ENCODE peak calls at places on chromosomes 6 and 20, in six cellular contexts. S, M, E, Y, J and K are unnamed samples.
A peak's percentile ranks its signal among the peaks of the same experiment; 100 is the strongest.

GRCh38 chr20:51937780-51938179 is 135.5 kb upstream of the SALL4 start:
- DNase-seq in S (no peak), M (no peak), E (no peak), Y (no peak), J (no peak), K (no peak)

GRCh38 chr6:16168858-16169257 is 40.0 kb downstream of the MYLIP start:
- DNase-seq in S (no peak), M (no peak), E (peak; percentile 20), Y (no peak), J (no peak), K (peak; percentile 77)

GRCh38 chr20:56393133-56393472 is 658 bp downstream of the CSTF1 start:
- DNase-seq in S (no peak), M (no peak), E (no peak), Y (peak; percentile 9), J (no peak), K (peak; percentile 24)

GRCh38 chr6:137728386-137729349 is 138.4 kb upstream of the TNFAIP3 start:
- DNase-seq in S (no peak), M (no peak), E (no peak), Y (peak; percentile 99), J (peak; percentile 35), K (peak; percentile 87)

GRCh38 chr6:141033101-141033500 is 1099.6 kb upstream of the GJE1 start:
- DNase-seq in S (no peak), M (no peak), E (no peak), Y (peak; percentile 58), J (no peak), K (peak; percentile 43)

GRCh38 chr20:58944610-58945009 is 36.4 kb upstream of the NELFCD start:
- DNase-seq in S (no peak), M (no peak), E (no peak), Y (no peak), J (no peak), K (no peak)

GRCh38 chr6:134281388-134281787 is 36.5 kb downstream of the SGK1 start:
- DNase-seq in S (no peak), M (no peak), E (no peak), Y (no peak), J (no peak), K (no peak)

GRCh38 chr20:584375-585301 is 25.5 kb downstream of the TCF15 start:
- DNase-seq in S (peak; percentile 19), M (peak; percentile 6), E (no peak), Y (peak; percentile 26), J (no peak), K (peak; percentile 26)

GRCh38 chr6:86765211-86765610 is 172.1 kb upstream of the HTR1E start:
- DNase-seq in S (no peak), M (no peak), E (no peak), Y (no peak), J (no peak), K (no peak)

GRCh38 chr6:42100029-42100901 is 42.2 kb downstream of the C6orf132 start:
- DNase-seq in S (no peak), M (peak; percentile 82), E (no peak), Y (peak; percentile 82), J (no peak), K (peak; percentile 81)

GRCh38 chr6:77019081-77019480 is 444.2 kb downstream of the HTR1B start:
- DNase-seq in S (no peak), M (no peak), E (no peak), Y (no peak), J (no peak), K (peak; percentile 27)

GRCh38 chr6:82205793-82206425 is 41.6 kb downstream of the IBTK start:
- DNase-seq in S (no peak), M (no peak), E (no peak), Y (no peak), J (no peak), K (peak; percentile 73)

GRCh38 chr6:126170875-126171489 is 168.9 kb upstream of the CENPW start:
- DNase-seq in S (no peak), M (peak; percentile 63), E (no peak), Y (peak; percentile 14), J (no peak), K (peak; percentile 56)

GRCh38 chr6:15430181-15430580 is 184.3 kb downstream of the JARID2 start:
- DNase-seq in S (no peak), M (no peak), E (no peak), Y (no peak), J (no peak), K (peak; percentile 60)

GRCh38 chr6:22886881-22887581 is 317.7 kb downstream of the HDGFL1 start:
- DNase-seq in S (no peak), M (no peak), E (no peak), Y (peak; percentile 60), J (no peak), K (peak; percentile 59)

GRCh38 chr6:43916091-43916923 is 146.3 kb downstream of the VEGFA start:
- DNase-seq in S (no peak), M (peak; percentile 59), E (no peak), Y (no peak), J (no peak), K (no peak)

GRCh38 chr6:36197739-36198221 is 1.2 kb downstream of the BRPF3 start:
- DNase-seq in S (no peak), M (no peak), E (peak; percentile 3), Y (peak; percentile 6), J (no peak), K (no peak)

GRCh38 chr6:83615025-83615999 is 93.6 kb downstream of the SNAP91 start:
- DNase-seq in S (no peak), M (no peak), E (peak; percentile 35), Y (peak; percentile 12), J (no peak), K (peak; percentile 67)

GRCh38 chr6:104710543-104711335 is 149.0 kb downstream of the HACE1 start:
- DNase-seq in S (no peak), M (no peak), E (no peak), Y (no peak), J (no peak), K (peak; percentile 38)

GRCh38 chr20:47663354-47664067 is 121.8 kb downstream of the SULF2 start:
- DNase-seq in S (peak; percentile 88), M (peak; percentile 90), E (peak; percentile 85), Y (peak; percentile 67), J (peak; percentile 81), K (peak; percentile 83)

GRCh38 chr20:32333988-32334885 is 23.9 kb upstream of the ASXL1 start:
- DNase-seq in S (peak; percentile 69), M (peak; percentile 69), E (no peak), Y (no peak), J (peak; percentile 82), K (peak; percentile 13)

GRCh38 chr6:150755042-150755441 is 110.5 kb upstream of the MTHFD1L start:
- DNase-seq in S (no peak), M (no peak), E (no peak), Y (no peak), J (no peak), K (no peak)

GRCh38 chr6:4607793-4608192 is 168.4 kb upstream of the CDYL start:
- DNase-seq in S (no peak), M (no peak), E (no peak), Y (no peak), J (no peak), K (peak; percentile 24)

GRCh38 chr6:14113951-14114350 is 3.6 kb upstream of the CD83 start:
- DNase-seq in S (no peak), M (no peak), E (no peak), Y (no peak), J (no peak), K (no peak)

DNA sequence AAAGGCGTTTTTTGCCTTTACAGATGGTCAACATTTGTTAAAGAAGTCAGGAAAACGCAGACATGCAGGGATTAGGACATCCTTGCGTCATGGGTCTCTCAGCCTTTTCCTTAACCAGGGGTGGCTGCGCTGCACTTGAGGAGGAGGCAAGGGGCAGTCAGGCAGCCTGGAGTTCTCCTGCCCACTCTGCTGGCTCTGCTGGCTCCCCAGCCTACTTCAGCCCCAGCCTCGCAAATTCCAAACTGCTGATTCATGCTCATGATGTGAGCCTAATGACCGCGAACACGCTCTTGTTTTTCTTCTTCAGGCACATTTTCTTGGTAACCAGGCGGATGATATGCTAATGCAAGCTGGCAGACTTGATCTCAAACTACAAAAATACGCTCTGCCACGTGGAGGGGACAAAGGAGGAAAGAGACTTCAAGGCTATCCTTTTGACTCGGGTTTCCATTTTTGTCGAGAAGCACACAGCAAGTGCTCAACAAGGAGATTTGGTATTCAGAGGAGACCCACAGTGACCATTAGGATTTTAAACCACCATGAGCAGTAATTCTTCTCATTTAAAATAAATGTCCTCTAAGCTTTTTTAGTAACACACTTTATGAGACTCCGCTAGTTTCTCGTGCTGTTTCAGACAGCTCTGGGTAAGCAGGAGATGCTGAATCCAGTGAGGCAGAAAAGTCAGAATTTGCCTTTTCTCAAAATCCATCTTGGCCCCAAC is 290.2 kb upstream of the STXBP5 start:
- DNase-seq in S (peak; percentile 82), M (peak; percentile 53), E (peak; percentile 65), Y (peak; percentile 92), J (peak; percentile 77), K (peak; percentile 99)
- H3K4me3 ChIP-seq in S (no peak overlapping the region), M (no peak overlapping the region), E (no peak overlapping the region), Y (peak overlapping the region; percentile 33), J (no peak overlapping the region), K (peak overlapping the region; percentile 23)

GRCh38 chr20:50726955-50727791 is 4.2 kb upstream of the PARD6B start:
- DNase-seq in S (no peak), M (no peak), E (no peak), Y (no peak), J (no peak), K (no peak)
- H3K4me3 ChIP-seq in S (no peak overlapping the region), M (no peak overlapping the region), E (no peak overlapping the region), Y (no peak overlapping the region), J (no peak overlapping the region), K (no peak overlapping the region)

DNA sequence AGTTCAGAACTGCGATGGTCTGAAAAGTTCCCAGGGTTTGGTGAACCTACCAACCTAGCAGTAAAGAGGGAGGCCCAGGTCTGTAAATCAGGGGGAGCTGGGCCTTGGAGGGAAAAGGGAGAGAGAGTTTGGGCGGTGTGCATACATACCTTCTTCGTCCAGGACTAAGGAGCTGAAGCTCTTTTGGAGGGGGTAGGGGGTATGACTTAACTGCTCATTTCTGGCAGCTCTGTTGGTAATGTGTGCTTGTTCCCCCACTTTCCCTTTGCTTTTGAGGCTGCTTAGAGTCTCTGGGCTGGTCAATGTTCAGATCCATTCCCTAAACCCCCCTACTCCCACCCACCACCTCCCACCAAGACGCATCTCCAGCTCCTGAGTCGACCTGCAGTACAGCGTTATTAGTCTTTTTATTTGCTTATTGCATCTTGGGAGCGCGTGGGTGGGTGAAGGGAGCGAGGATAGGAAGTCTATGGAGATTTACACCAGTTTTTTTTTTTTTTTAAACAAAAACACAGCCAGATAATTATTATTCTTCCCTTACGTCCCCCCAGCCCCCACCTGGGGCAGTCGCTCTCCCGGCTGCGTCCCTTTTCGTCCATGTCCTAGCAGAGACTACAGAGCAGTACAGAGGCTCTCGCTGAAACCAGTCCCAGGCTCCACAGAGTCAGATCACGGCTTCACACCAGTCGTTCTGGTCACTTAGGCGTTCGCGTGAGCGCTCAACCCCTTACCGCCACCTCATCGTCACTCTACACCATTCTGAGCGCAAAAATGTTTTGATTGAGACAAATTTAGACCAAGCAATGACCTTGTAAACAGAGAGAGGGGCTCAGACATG is 894 bp upstream of the PRRT1 start:
- DNase-seq in S (no peak), M (no peak), E (no peak), Y (peak; percentile 4), J (no peak), K (peak; percentile 43)
- H3K4me3 ChIP-seq in S (peak overlapping the region; percentile 80), M (peak overlapping the region; percentile 74), E (peak overlapping the region; percentile 60), Y (peak overlapping the region; percentile 70), J (no peak overlapping the region), K (peak overlapping the region; percentile 96)

GRCh38 chr6:75201901-75202672 is 3.8 kb downstream of the COL12A1 start:
- DNase-seq in S (peak; percentile 80), M (peak; percentile 51), E (peak; percentile 41), Y (peak; percentile 66), J (no peak), K (peak; percentile 55)
- H3K4me3 ChIP-seq in S (peak overlapping the region; percentile 30), M (peak overlapping the region; percentile 45), E (no peak overlapping the region), Y (peak overlapping the region; percentile 28), J (no peak overlapping the region), K (peak overlapping the region; percentile 60)

GRCh38 chr20:50378170-50379000 is 131.8 kb upstream of the PTPN1 start:
- DNase-seq in S (no peak), M (no peak), E (no peak), Y (no peak), J (no peak), K (no peak)
- H3K4me3 ChIP-seq in S (no peak overlapping the region), M (peak overlapping the region; percentile 28), E (no peak overlapping the region), Y (no peak overlapping the region), J (no peak overlapping the region), K (no peak overlapping the region)